ENCODE peak calls at places on chromosome 15, in ten cellular contexts. One of them, this sample, is unnamed.

GRCh38 chr15:83919319-83919830 is 265.5 kb downstream of the ADAMTSL3 start:
- DNase-seq in mesenchymal stem cell: no peak
- DNase-seq in WTC11: no peak
- DNase-seq in OCI-LY7: no peak
- DNase-seq in activated CD4-positive, CD25-positive, alpha-beta regulatory T cell: no peak
- DNase-seq in anterior cingulate cortex: no peak
- DNase-seq in lower lobe of right lung: no peak
- DNase-seq in PC-3: no peak
- DNase-seq in NCI-H1105 treated with DMSO at 0.1 percent for 48 hours: no peak
- DNase-seq in germinal center: no peak
- DNase-seq in this sample: no peak

GRCh38 chr15:74964794-74965193 is 8.2 kb upstream of the RPP25 start:
- DNase-seq in mesenchymal stem cell: peak
- DNase-seq in WTC11: no peak
- DNase-seq in OCI-LY7: no peak
- DNase-seq in activated CD4-positive, CD25-positive, alpha-beta regulatory T cell: no peak
- DNase-seq in anterior cingulate cortex: no peak
- DNase-seq in lower lobe of right lung: no peak
- DNase-seq in PC-3: peak
- DNase-seq in NCI-H1105 treated with DMSO at 0.1 percent for 48 hours: no peak
- DNase-seq in germinal center: no peak
- DNase-seq in this sample: no peak

GRCh38 chr15:38253448-38253847 is 812 bp downstream of the SPRED1 start:
- DNase-seq in mesenchymal stem cell: peak
- DNase-seq in WTC11: no peak
- DNase-seq in OCI-LY7: peak
- DNase-seq in activated CD4-positive, CD25-positive, alpha-beta regulatory T cell: no peak
- DNase-seq in anterior cingulate cortex: no peak
- DNase-seq in lower lobe of right lung: no peak
- DNase-seq in PC-3: peak
- DNase-seq in NCI-H1105 treated with DMSO at 0.1 percent for 48 hours: no peak
- DNase-seq in germinal center: no peak
- DNase-seq in this sample: peak

GRCh38 chr15:80160570-80161156 is 7.9 kb downstream of the FAH start:
- DNase-seq in mesenchymal stem cell: peak
- DNase-seq in WTC11: no peak
- DNase-seq in OCI-LY7: peak
- DNase-seq in activated CD4-positive, CD25-positive, alpha-beta regulatory T cell: no peak
- DNase-seq in anterior cingulate cortex: no peak
- DNase-seq in lower lobe of right lung: peak
- DNase-seq in PC-3: peak
- DNase-seq in NCI-H1105 treated with DMSO at 0.1 percent for 48 hours: no peak
- DNase-seq in germinal center: peak
- DNase-seq in this sample: no peak

GRCh38 chr15:45048784-45049631 is 26.0 kb downstream of the SORD start:
- DNase-seq in mesenchymal stem cell: no peak
- DNase-seq in WTC11: no peak
- DNase-seq in OCI-LY7: no peak
- DNase-seq in activated CD4-positive, CD25-positive, alpha-beta regulatory T cell: no peak
- DNase-seq in anterior cingulate cortex: no peak
- DNase-seq in lower lobe of right lung: peak
- DNase-seq in PC-3: no peak
- DNase-seq in NCI-H1105 treated with DMSO at 0.1 percent for 48 hours: no peak
- DNase-seq in germinal center: peak
- DNase-seq in this sample: peak

GRCh38 chr15:56428821-56429458 is 36.0 kb downstream of the MNS1 start:
- DNase-seq in mesenchymal stem cell: peak
- DNase-seq in WTC11: no peak
- DNase-seq in OCI-LY7: peak
- DNase-seq in activated CD4-positive, CD25-positive, alpha-beta regulatory T cell: no peak
- DNase-seq in anterior cingulate cortex: no peak
- DNase-seq in lower lobe of right lung: no peak
- DNase-seq in PC-3: peak
- DNase-seq in NCI-H1105 treated with DMSO at 0.1 percent for 48 hours: peak
- DNase-seq in germinal center: peak
- DNase-seq in this sample: peak

GRCh38 chr15:73010154-73011152 is 41.8 kb upstream of the NEO1 start:
- DNase-seq in mesenchymal stem cell: no peak
- DNase-seq in WTC11: no peak
- DNase-seq in OCI-LY7: no peak
- DNase-seq in activated CD4-positive, CD25-positive, alpha-beta regulatory T cell: no peak
- DNase-seq in anterior cingulate cortex: no peak
- DNase-seq in lower lobe of right lung: no peak
- DNase-seq in PC-3: no peak
- DNase-seq in NCI-H1105 treated with DMSO at 0.1 percent for 48 hours: no peak
- DNase-seq in germinal center: no peak
- DNase-seq in this sample: peak

GRCh38 chr15:34993413-34993812 is 5.3 kb upstream of the ZNF770 start:
- DNase-seq in mesenchymal stem cell: no peak
- DNase-seq in WTC11: no peak
- DNase-seq in OCI-LY7: no peak
- DNase-seq in activated CD4-positive, CD25-positive, alpha-beta regulatory T cell: no peak
- DNase-seq in anterior cingulate cortex: no peak
- DNase-seq in lower lobe of right lung: no peak
- DNase-seq in PC-3: peak
- DNase-seq in NCI-H1105 treated with DMSO at 0.1 percent for 48 hours: no peak
- DNase-seq in germinal center: no peak
- DNase-seq in this sample: no peak

GRCh38 chr15:73688455-73688854 is 4.3 kb downstream of the CD276 start:
- DNase-seq in mesenchymal stem cell: peak
- DNase-seq in WTC11: no peak
- DNase-seq in OCI-LY7: no peak
- DNase-seq in activated CD4-positive, CD25-positive, alpha-beta regulatory T cell: no peak
- DNase-seq in anterior cingulate cortex: no peak
- DNase-seq in lower lobe of right lung: no peak
- DNase-seq in PC-3: no peak
- DNase-seq in NCI-H1105 treated with DMSO at 0.1 percent for 48 hours: no peak
- DNase-seq in germinal center: no peak
- DNase-seq in this sample: no peak

This sample was measured in Karpas-422.